ENCODE peak calls at places on chromosome 11, in five cellular contexts. V is HCT116, R is GM12878, N is H1, H is HepG2. A is an unnamed sample.

GRCh38 chr11:73856001-73856663 is 20.5 kb downstream of the COA4 start:
- DNase-seq in N (no peak), R (no peak), V (no peak), H (no peak), A (no peak)

GRCh38 chr11:87421422-87421821 is 383.7 kb downstream of the TMEM135 start:
- DNase-seq in H (peak), V (peak), N (peak), R (peak), A (peak)

GRCh38 chr11:65058012-65058411 is 341 bp downstream of the NAALADL1 start:
- DNase-seq in R (no peak), H (no peak), N (no peak), V (no peak), A (no peak)

GRCh38 chr11:66126808-66127555 is 56.9 kb downstream of the PACS1 start:
- DNase-seq in N (no peak), R (no peak), V (no peak), H (no peak), A (no peak)

GRCh38 chr11:10392680-10393079 is 62.4 kb upstream of the AMPD3 start:
- DNase-seq in V (no peak), N (no peak), H (no peak), R (no peak), A (no peak)

GRCh38 chr11:126339866-126340434 is 15.5 kb upstream of the ST3GAL4 start:
- DNase-seq in H (no peak), V (no peak), R (no peak), N (no peak), A (no peak)

GRCh38 chr11:126357055-126357962 is 1.8 kb downstream of the ST3GAL4 start:
- DNase-seq in R (no peak), N (no peak), V (no peak), H (no peak), A (no peak)

GRCh38 chr11:28833670-28834069 is 725.5 kb downstream of the METTL15 start:
- DNase-seq in R (no peak), V (no peak), H (no peak), N (no peak), A (no peak)

GRCh38 chr11:74822187-74822586 is 73.5 kb downstream of the RNF169 start:
- DNase-seq in V (no peak), R (no peak), N (no peak), H (no peak), A (no peak)

GRCh38 chr11:26319906-26320305 is 12.0 kb upstream of the ANO3 start:
- DNase-seq in N (no peak), H (no peak), V (no peak), R (no peak), A (no peak)

GRCh38 chr11:112017538-112017937 is 7.7 kb upstream of the DLAT start:
- DNase-seq in N (no peak), H (peak), R (no peak), V (no peak), A (no peak)

GRCh38 chr11:123298488-123299447 is 103.7 kb upstream of the CLMP start:
- DNase-seq in H (no peak), R (no peak), N (no peak), V (no peak), A (no peak)

GRCh38 chr11:70016666-70017347 is 61.3 kb upstream of the ANO1 start:
- DNase-seq in V (peak), N (no peak), H (no peak), R (no peak), A (no peak)

GRCh38 chr11:128039140-128040021 is 548.0 kb downstream of the ETS1 start:
- DNase-seq in V (no peak), R (no peak), H (no peak), N (no peak), A (no peak)

GRCh38 chr11:77374611-77375031 is 73.1 kb upstream of the GDPD4 start:
- DNase-seq in H (no peak), N (no peak), R (no peak), V (no peak), A (no peak)

GRCh38 chr11:131537729-131538128 is 167.3 kb downstream of the NTM start:
- DNase-seq in R (no peak), V (no peak), N (no peak), H (no peak), A (no peak)

GRCh38 chr11:127926721-127927120 is 660.6 kb downstream of the ETS1 start:
- DNase-seq in H (no peak), R (no peak), N (no peak), V (no peak), A (no peak)

GRCh38 chr11:21514298-21514697 is 678.6 kb upstream of the ANO5 start:
- DNase-seq in R (no peak), H (peak), N (no peak), V (no peak), A (no peak)

GRCh38 chr11:48081151-48082010 is 101.0 kb downstream of the PTPRJ start:
- DNase-seq in N (no peak), V (no peak), R (no peak), H (no peak), A (no peak)

GRCh38 chr11:111554532-111554931 is 14.0 kb downstream of the LAYN start:
- DNase-seq in V (no peak), N (no peak), R (no peak), H (no peak), A (no peak)

GRCh38 chr11:68692115-68692514 is 7.8 kb downstream of the GAL start:
- DNase-seq in R (no peak), V (no peak), H (no peak), N (no peak), A (no peak)

GRCh38 chr11:65854871-65855837 is 2.8 kb downstream of the CFL1 start:
- DNase-seq in H (no peak), R (no peak), V (no peak), N (no peak), A (no peak)

GRCh38 chr11:122808494-122808893 is 29.8 kb upstream of the CRTAM start:
- DNase-seq in H (no peak), V (no peak), N (no peak), R (peak), A (no peak)

GRCh38 chr11:13278620-13279486 is 1.3 kb downstream of the BMAL1 start:
- DNase-seq in R (no peak), N (no peak), V (no peak), H (no peak), A (no peak)

GRCh38 chr11:32033491-32033890 is 57.4 kb upstream of the RCN1 start:
- DNase-seq in R (no peak), V (no peak), H (no peak), N (no peak), A (no peak)

GRCh38 chr11:70567680-70568503 is 169.6 kb downstream of the CTTN start:
- DNase-seq in R (no peak), H (no peak), N (no peak), V (no peak), A (no peak)

GRCh38 chr11:13297917-13298356 is 20.3 kb downstream of the BMAL1 start:
- DNase-seq in V (no peak), R (no peak), N (no peak), H (peak), A (no peak)

GRCh38 chr11:11929920-11930319 is 78.5 kb downstream of the DKK3 start:
- DNase-seq in R (no peak), N (no peak), H (no peak), V (no peak), A (no peak)

GRCh38 chr11:13940611-13941256 is 21.8 kb upstream of the SPON1 start:
- DNase-seq in H (no peak), N (no peak), R (no peak), V (no peak), A (no peak)

GRCh38 chr11:32792948-32793475 is 1.4 kb downstream of the CCDC73 start:
- DNase-seq in R (peak), N (peak), V (peak), H (peak), A (peak)

GRCh38 chr11:86202013-86202336 is 42.6 kb upstream of the EED start:
- DNase-seq in N (no peak), H (no peak), R (no peak), V (no peak), A (no peak)

GRCh38 chr11:2179516-2179915 is 7.9 kb upstream of the TH start:
- DNase-seq in V (no peak), N (no peak), H (no peak), R (no peak), A (no peak)

GRCh38 chr11:2180347-2180746 is 8.7 kb upstream of the TH start:
- DNase-seq in R (no peak), H (no peak), N (no peak), V (no peak), A (no peak)

GRCh38 chr11:2177081-2177480 is 5.5 kb upstream of the TH start:
- DNase-seq in N (no peak), V (no peak), R (no peak), H (no peak), A (no peak)

GRCh38 chr11:2180775-2181370 is 9.3 kb upstream of the TH start:
- DNase-seq in V (no peak), N (no peak), R (no peak), H (no peak), A (no peak)

DNA sequence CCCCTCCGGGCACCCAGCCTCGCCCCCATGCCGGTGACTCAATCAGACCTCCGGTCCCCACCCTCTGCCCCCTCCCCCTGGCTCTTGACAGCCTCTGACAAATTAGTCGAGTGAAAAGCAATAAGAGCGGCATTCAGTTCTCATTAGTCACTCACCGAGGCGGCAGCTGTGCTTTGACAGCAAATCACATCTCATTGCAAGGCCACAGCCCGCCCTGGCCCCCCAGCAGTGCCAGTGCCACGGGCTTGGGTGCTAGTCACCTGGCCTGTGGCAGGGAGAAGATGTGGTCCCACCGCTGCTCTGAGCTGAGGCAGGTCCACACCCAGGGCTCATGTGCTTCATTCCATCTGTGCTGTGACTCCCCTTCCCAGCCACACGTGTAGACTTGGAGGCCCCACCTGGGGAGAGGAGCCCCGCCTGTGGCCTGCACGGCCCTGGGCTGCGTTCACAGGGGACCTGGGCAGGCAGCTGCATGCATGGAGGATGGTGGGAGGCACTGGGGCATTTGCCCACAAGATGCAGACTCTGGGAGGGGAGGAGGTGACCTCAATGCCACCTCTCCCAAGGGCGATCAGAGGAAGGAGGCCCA is 7.4 kb upstream of the TH start:
- DNase-seq in V (peak), N (no peak), H (peak), R (no peak), A (no peak)
- TF ChIP-seq SRF in V (no peak), N (no peak), H (no peak), R (no peak), A (no peak)

GRCh38 chr11:1736447-1736992 is 13.9 kb downstream of the IFITM10 start:
- DNase-seq in V (peak), H (no peak), R (no peak), N (no peak), A (no peak)

GRCh38 chr11:1733716-1734351 is 16.6 kb downstream of the IFITM10 start:
- DNase-seq in N (no peak), H (no peak), V (no peak), R (no peak), A (no peak)

GRCh38 chr11:1737080-1737757 is 13.2 kb downstream of the IFITM10 start:
- DNase-seq in V (no peak), N (no peak), R (no peak), H (no peak), A (no peak)

GRCh38 chr11:1734571-1735081 is 15.8 kb downstream of the IFITM10 start:
- DNase-seq in N (no peak), H (no peak), V (no peak), R (no peak), A (no peak)

GRCh38 chr11:1735271-1735670 is 15.1 kb downstream of the IFITM10 start:
- DNase-seq in N (no peak), H (no peak), R (no peak), V (no peak), A (no peak)
- TF ChIP-seq SRF in N (no peak), H (no peak), R (no peak), V (no peak), A (no peak)

DNA sequence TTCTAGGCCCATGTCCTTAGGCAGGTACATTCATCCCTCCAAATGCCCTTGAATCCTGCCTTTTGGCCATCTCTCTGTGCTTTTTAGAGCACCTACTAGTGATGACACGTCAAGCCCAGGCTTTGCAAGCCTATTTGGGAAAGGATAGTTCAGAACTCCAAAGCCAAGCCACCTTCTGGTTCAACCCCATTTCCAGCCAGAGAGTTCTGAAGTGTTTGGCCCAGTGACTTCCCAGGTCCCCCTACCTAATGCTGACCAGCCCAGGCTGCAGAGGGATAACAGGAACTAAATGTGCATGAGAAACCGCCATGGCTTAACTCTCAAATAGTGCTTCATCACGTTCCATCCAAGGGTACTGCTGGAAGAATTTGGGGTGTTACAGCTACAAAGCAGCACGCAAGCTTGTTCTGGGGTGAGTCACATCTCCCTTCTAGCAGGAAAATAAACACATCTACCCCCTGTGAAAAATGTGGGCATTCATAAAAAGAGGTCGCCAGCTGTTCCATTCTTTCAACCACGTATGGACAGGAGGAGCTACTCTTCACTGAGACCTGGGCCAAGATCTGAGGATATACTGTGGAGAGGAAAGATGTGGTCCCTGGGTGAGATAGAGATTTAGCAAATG is 2.0 kb upstream of the FXYD6 start:
- DNase-seq in R (no peak), V (no peak), N (no peak), H (no peak), A (no peak)
- TF ChIP-seq SRF in R (no peak), V (no peak), N (no peak), H (no peak), A (no peak)

GRCh38 chr11:45181595-45182550 is 35.4 kb downstream of the PRDM11 start:
- DNase-seq in R (no peak), V (no peak), N (no peak), H (no peak), A (no peak)

GRCh38 chr11:45185228-45185729 is 38.8 kb downstream of the PRDM11 start:
- DNase-seq in H (no peak), R (no peak), N (no peak), V (no peak), A (peak)

GRCh38 chr11:45180888-45181594 is 34.6 kb downstream of the PRDM11 start:
- DNase-seq in V (peak), R (no peak), N (no peak), H (no peak), A (peak)

GRCh38 chr11:45184640-45185039 is 38.2 kb downstream of the PRDM11 start:
- DNase-seq in R (no peak), H (no peak), N (no peak), V (no peak), A (no peak)

GRCh38 chr11:45182902-45183301 is 36.5 kb downstream of the PRDM11 start:
- DNase-seq in N (no peak), H (no peak), R (no peak), V (peak), A (peak)
- TF ChIP-seq SRF in N (no peak), H (no peak), R (no peak), V (no peak), A (no peak)

GRCh38 chr11:64001552-64002427 is 15.6 kb downstream of the OTUB1 start:
- DNase-seq in H (no peak), R (no peak), N (no peak), V (no peak), A (no peak)
- TF ChIP-seq SRF in H (no peak), R (no peak), N (no peak), V (no peak), A (no peak)

DNA sequence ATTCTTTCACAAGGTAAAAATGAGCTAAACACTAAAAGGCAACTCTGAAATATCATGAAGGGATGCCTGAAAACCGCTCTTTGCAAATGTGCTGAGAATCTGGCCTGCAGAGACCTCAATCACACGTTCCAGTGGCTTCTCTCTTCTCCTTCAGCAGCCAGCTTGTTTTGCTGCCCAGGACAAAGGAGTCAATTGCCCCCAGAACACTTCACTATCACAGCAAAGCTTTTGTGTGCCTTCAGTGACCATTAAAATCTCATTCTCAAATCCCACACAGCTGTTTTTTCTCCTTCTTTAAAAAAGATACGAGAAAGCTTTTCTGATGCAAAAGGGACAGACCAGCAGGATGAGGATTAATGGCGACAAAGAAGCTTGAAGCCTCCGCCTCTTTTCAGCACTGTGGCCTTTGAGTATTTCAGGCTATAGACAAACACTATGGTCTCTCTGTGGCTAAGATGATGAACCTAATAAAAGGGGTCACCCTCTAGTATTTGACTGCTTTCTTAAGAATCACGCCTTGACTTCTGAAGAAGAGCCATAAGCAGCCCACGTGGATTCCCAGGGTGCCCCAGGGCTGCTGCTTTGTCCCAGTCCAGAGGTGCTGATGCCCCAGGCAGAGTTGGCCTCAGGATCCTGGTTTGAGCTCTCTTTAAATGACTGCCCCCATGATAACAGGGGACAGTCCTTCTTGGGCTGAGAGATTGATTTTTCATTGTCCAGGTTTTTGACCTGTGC is 33.4 kb upstream of the NRIP3 start:
- DNase-seq in N (no peak), H (no peak), V (no peak), R (no peak), A (no peak)
- TF ChIP-seq SRF in N (no peak), H (no peak), V (no peak), R (no peak), A (no peak)

DNA sequence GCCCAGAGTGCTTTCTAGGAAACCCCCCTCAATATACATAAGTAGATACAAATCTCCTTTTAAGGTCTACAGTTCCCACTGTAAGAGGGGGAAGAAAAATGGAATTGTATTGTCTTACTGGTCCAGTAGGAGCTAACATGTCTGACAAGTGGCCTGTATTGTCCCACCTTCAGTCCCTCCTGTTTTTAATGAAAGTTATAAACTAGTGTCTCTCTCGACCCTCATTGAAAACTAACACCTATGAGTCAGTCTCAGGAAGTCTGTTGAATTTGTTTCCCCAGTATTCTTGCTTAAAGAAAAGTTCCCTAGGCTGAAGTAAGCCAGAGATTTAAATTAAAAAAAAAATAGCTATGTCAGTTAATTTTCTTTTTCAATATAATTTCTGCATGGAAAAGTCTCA is 69.3 kb downstream of the TTC17 start:
- DNase-seq in V (no peak), N (no peak), H (no peak), R (no peak), A (no peak)
- TF ChIP-seq SRF in V (no peak), N (no peak), H (no peak), R (no peak), A (no peak)

A was measured in K562.